ENCODE peak calls at places on chromosomes 13 and 19, in six cellular contexts. X is stimulated activated CD4-positive, alpha-beta T cell treated with anti-CD3 and anti-CD28 coated beads, Interleukin-1b, Interleukin-23, amount 100 ng/mL, for 1 hour; C is fibroblast of lung; A is midbrain; H is ELR; J is T-helper 2 cell. Z is an unnamed sample.

GRCh38 chr19:8145969-8146368 is 3.4 kb downstream of the FBN3 start:
- DNase-seq in X (no peak), C (no peak), A (no peak), J (no peak), H (no peak), Z (no peak)

GRCh38 chr19:46958542-46958941 is 61.1 kb upstream of the NPAS1 start:
- DNase-seq in A (no peak), J (no peak), X (no peak), C (peak; percentile 36), H (peak; percentile 69), Z (no peak)

GRCh38 chr13:30235206-30235605 is 72.1 kb downstream of the KATNAL1 start:
- DNase-seq in H (peak; percentile 8), C (no peak), X (no peak), A (no peak), J (no peak), Z (no peak)

GRCh38 chr19:1273263-1274041 is 1.9 kb upstream of the FAM174C start:
- DNase-seq in C (no peak), J (no peak), H (no peak), X (no peak), A (peak; percentile 2), Z (no peak)

GRCh38 chr19:33440682-33441081 is 67.2 kb downstream of the CEBPG start:
- DNase-seq in C (no peak), J (no peak), X (no peak), H (no peak), A (no peak), Z (no peak)

GRCh38 chr19:35619290-35619923 is 6.9 kb downstream of the HAUS5 start:
- DNase-seq in A (no peak), J (no peak), X (no peak), H (no peak), C (no peak), Z (no peak)

GRCh38 chr19:28444371-28444770 is 768.6 kb downstream of the UQCRFS1 start:
- DNase-seq in J (no peak), C (no peak), H (no peak), A (no peak), X (no peak), Z (peak; percentile 16)

GRCh38 chr19:45322311-45322710 is 364 bp downstream of the CKM start:
- DNase-seq in X (no peak), J (no peak), H (no peak), C (no peak), A (no peak), Z (no peak)

GRCh38 chr13:43783820-43784219 is 3.0 kb downstream of the ENOX1 start:
- DNase-seq in J (no peak), A (no peak), H (peak; percentile 45), C (peak; percentile 16), X (no peak), Z (peak; percentile 79)

GRCh38 chr19:1274852-1275259 is 474 bp upstream of the FAM174C start:
- DNase-seq in C (no peak), A (no peak), X (no peak), H (no peak), J (no peak), Z (no peak)

GRCh38 chr13:77584111-77584510 is 48.6 kb downstream of the SCEL start:
- DNase-seq in A (peak; percentile 90), J (no peak), X (no peak), C (peak; percentile 6), H (no peak), Z (peak; percentile 95)

GRCh38 chr13:70128098-70128497 is 19.8 kb upstream of the KLHL1 start:
- DNase-seq in J (no peak), H (no peak), X (no peak), A (no peak), C (no peak), Z (no peak)

GRCh38 chr19:17841810-17842662 is 5.7 kb downstream of the JAK3 start:
- DNase-seq in H (peak; percentile 85), J (peak; percentile 38), X (peak; percentile 56), C (peak; percentile 70), A (peak; percentile 21), Z (peak; percentile 71)

GRCh38 chr19:2551864-2552185 is 75.9 kb downstream of the GADD45B start:
- DNase-seq in J (no peak), C (no peak), A (no peak), H (no peak), X (no peak), Z (no peak)

GRCh38 chr13:38017320-38017719 is 147.7 kb upstream of the TRPC4 start:
- DNase-seq in X (no peak), A (no peak), J (no peak), C (no peak), H (no peak), Z (no peak)

GRCh38 chr19:46383846-46384245 is 29.5 kb downstream of the CCDC8 start:
- DNase-seq in H (no peak), C (no peak), X (no peak), A (no peak), J (no peak), Z (no peak)

GRCh38 chr13:97583884-97584497 is 150.0 kb downstream of the RAP2A start:
- DNase-seq in A (no peak), C (no peak), X (no peak), J (no peak), H (no peak), Z (no peak)

GRCh38 chr13:44142540-44142867 is 231.1 kb upstream of the SERP2 start:
- DNase-seq in X (no peak), A (no peak), C (no peak), J (no peak), H (peak; percentile 27), Z (no peak)

GRCh38 chr13:45102136-45102802 is 18.0 kb upstream of the GTF2F2 start:
- DNase-seq in X (no peak), H (no peak), J (no peak), A (peak; percentile 70), C (no peak), Z (peak; percentile 84)

GRCh38 chr13:41802684-41803554 is 158.0 kb downstream of the VWA8 start:
- DNase-seq in X (no peak), J (no peak), A (no peak), H (peak; percentile 92), C (peak; percentile 89), Z (no peak)

GRCh38 chr13:52164989-52165388 is 5.6 kb upstream of the NEK3 start:
- DNase-seq in X (no peak), J (no peak), H (no peak), C (no peak), A (peak; percentile 48), Z (peak; percentile 49)

GRCh38 chr13:38394777-38395504 is 45.3 kb downstream of the UFM1 start:
- DNase-seq in C (peak; percentile 67), X (no peak), H (peak; percentile 71), A (no peak), J (no peak), Z (no peak)

GRCh38 chr13:46401432-46401831 is 14.4 kb upstream of the RUBCNL start:
- DNase-seq in X (no peak), J (no peak), A (no peak), H (no peak), C (no peak), Z (no peak)

GRCh38 chr13:85590231-85590931 is 208.8 kb downstream of the SLITRK6 start:
- DNase-seq in H (peak; percentile 26), C (peak; percentile 23), J (no peak), A (no peak), X (no peak), Z (no peak)

GRCh38 chr19:15025237-15025636 is 24.0 kb upstream of the CASP14 start:
- DNase-seq in X (no peak), J (no peak), A (no peak), H (peak; percentile 23), C (no peak), Z (no peak)

GRCh38 chr13:106967391-106967790 is 399.5 kb upstream of the ARGLU1 start:
- DNase-seq in A (no peak), X (no peak), H (no peak), J (no peak), C (no peak), Z (no peak)

GRCh38 chr19:13441810-13442512 is 64.3 kb downstream of the CACNA1A start:
- DNase-seq in H (peak; percentile 50), J (peak; percentile 8), C (peak; percentile 37), A (no peak), X (no peak), Z (no peak)

GRCh38 chr19:18515959-18516358 is 5.9 kb downstream of the ELL start:
- DNase-seq in A (no peak), J (no peak), X (no peak), C (no peak), H (no peak), Z (no peak)

GRCh38 chr19:38557205-38557799 is 60.5 kb downstream of the MAP4K1 start:
- DNase-seq in C (no peak), J (no peak), X (no peak), H (no peak), A (no peak), Z (no peak)

GRCh38 chr19:13302521-13303270 is 152.5 kb downstream of the IER2 start:
- DNase-seq in J (no peak), H (no peak), C (no peak), A (no peak), X (no peak), Z (peak; percentile 41)

GRCh38 chr13:51920786-51921185 is 59.0 kb downstream of the CCDC70 start:
- DNase-seq in H (no peak), X (no peak), C (no peak), J (no peak), A (no peak), Z (no peak)

GRCh38 chr19:46494115-46494935 is 1.3 kb downstream of the PNMA8B start:
- DNase-seq in C (no peak), X (no peak), J (no peak), A (no peak), H (no peak), Z (no peak)